ENCODE peak calls at places on chromosomes 5 and 9, in five cellular contexts. L is sigmoid colon; V is neuronal stem cell; N is ovary; X is CD8-positive, alpha-beta T cell. Y is an unnamed sample.

GRCh38 chr5:177434437-177434836 is 8.0 kb downstream of the GRK6 start:
- DNase-seq in L (no peak), N (no peak), X (peak; percentile 24), V (no peak), Y (no peak)

GRCh38 chr9:131624636-131625241 is 79.4 kb downstream of the PRRT1B start:
- DNase-seq in X (no peak), L (no peak), V (no peak), N (no peak), Y (no peak)

GRCh38 chr5:18744441-18744840 is 1110.2 kb downstream of the TAF11L14 start:
- DNase-seq in N (no peak), L (no peak), X (no peak), V (no peak), Y (no peak)

GRCh38 chr9:79362100-79363081 is 209.4 kb upstream of the TLE4 start:
- DNase-seq in N (no peak), X (no peak), V (no peak), L (no peak), Y (peak; percentile 11)

GRCh38 chr5:140725799-140726471 is 25.7 kb downstream of the ZMAT2 start:
- DNase-seq in V (peak; percentile 68), N (no peak), L (peak; percentile 67), X (peak; percentile 28), Y (peak; percentile 67)

GRCh38 chr5:166532821-166533220 is 1758.6 kb upstream of the WWC1 start:
- DNase-seq in L (no peak), N (no peak), V (no peak), X (no peak), Y (no peak)

GRCh38 chr5:1445313-1445894 is at the start of gene SLC6A3:
- DNase-seq in V (peak; percentile 67), N (peak; percentile 54), L (no peak), X (peak; percentile 27), Y (peak; percentile 37)

GRCh38 chr5:149328177-149328576 is 17.1 kb upstream of the GRPEL2 start:
- DNase-seq in N (no peak), L (no peak), X (no peak), V (no peak), Y (no peak)

GRCh38 chr9:137583347-137583746 is 4.6 kb upstream of the DPH7 start:
- DNase-seq in V (no peak), N (no peak), X (no peak), L (no peak), Y (no peak)

GRCh38 chr5:136615251-136615650 is 249.9 kb upstream of the TRPC7 start:
- DNase-seq in V (no peak), L (no peak), X (no peak), N (no peak), Y (no peak)

GRCh38 chr9:115132648-115133047 is 14.7 kb upstream of the TNC start:
- DNase-seq in X (no peak), N (no peak), L (peak; percentile 72), V (no peak), Y (no peak)

GRCh38 chr5:135059000-135059923 is 25.2 kb upstream of the PITX1 start:
- DNase-seq in V (no peak), L (no peak), X (no peak), N (no peak), Y (no peak)

GRCh38 chr5:158170534-158170933 is 311.6 kb upstream of the CLINT1 start:
- DNase-seq in V (no peak), X (no peak), N (no peak), L (no peak), Y (no peak)

GRCh38 chr5:120447706-120448239 is 16.3 kb upstream of the PRR16 start:
- DNase-seq in X (no peak), V (no peak), L (no peak), N (no peak), Y (no peak)

GRCh38 chr9:86135374-86135773 is 36.0 kb upstream of the GOLM1 start:
- DNase-seq in V (no peak), N (no peak), L (no peak), X (no peak), Y (no peak)

GRCh38 chr5:80284720-80285119 is 28.9 kb upstream of the SERINC5 start:
- DNase-seq in L (no peak), N (no peak), X (no peak), V (no peak), Y (no peak)

GRCh38 chr9:129079829-129080228 is 1.1 kb upstream of the DOLPP1 start:
- DNase-seq in L (no peak), X (no peak), N (no peak), V (no peak), Y (no peak)

GRCh38 chr9:32928912-32929311 is 72.5 kb downstream of the APTX start:
- DNase-seq in V (no peak), L (no peak), N (no peak), X (no peak), Y (no peak)

GRCh38 chr5:14472986-14473567 is 108.5 kb upstream of the OTULINL start:
- DNase-seq in L (no peak), N (no peak), V (peak; percentile 32), X (no peak), Y (no peak)

GRCh38 chr9:34084562-34084961 is 35.9 kb upstream of the UBAP2 start:
- DNase-seq in X (no peak), N (no peak), L (peak; percentile 85), V (no peak), Y (no peak)

GRCh38 chr5:107563957-107564544 is 106.7 kb downstream of the EFNA5 start:
- DNase-seq in V (no peak), X (no peak), N (no peak), L (no peak), Y (no peak)

GRCh38 chr5:80346055-80346454 is 26.3 kb downstream of the SPZ1 start:
- DNase-seq in N (no peak), X (peak; percentile 4), V (no peak), L (no peak), Y (peak; percentile 11)

GRCh38 chr5:18792145-18792544 is 1157.9 kb downstream of the TAF11L14 start:
- DNase-seq in L (no peak), N (no peak), X (no peak), V (no peak), Y (no peak)

GRCh38 chr5:172714491-172715420 is 56.2 kb downstream of the DUSP1 start:
- DNase-seq in X (peak; percentile 43), N (peak; percentile 72), L (peak; percentile 92), V (peak; percentile 51), Y (no peak)
- H3K4me3 ChIP-seq in X (no peak overlapping the region), N (no peak overlapping the region), L (no peak overlapping the region), V (no peak overlapping the region), Y (no peak overlapping the region)

DNA sequence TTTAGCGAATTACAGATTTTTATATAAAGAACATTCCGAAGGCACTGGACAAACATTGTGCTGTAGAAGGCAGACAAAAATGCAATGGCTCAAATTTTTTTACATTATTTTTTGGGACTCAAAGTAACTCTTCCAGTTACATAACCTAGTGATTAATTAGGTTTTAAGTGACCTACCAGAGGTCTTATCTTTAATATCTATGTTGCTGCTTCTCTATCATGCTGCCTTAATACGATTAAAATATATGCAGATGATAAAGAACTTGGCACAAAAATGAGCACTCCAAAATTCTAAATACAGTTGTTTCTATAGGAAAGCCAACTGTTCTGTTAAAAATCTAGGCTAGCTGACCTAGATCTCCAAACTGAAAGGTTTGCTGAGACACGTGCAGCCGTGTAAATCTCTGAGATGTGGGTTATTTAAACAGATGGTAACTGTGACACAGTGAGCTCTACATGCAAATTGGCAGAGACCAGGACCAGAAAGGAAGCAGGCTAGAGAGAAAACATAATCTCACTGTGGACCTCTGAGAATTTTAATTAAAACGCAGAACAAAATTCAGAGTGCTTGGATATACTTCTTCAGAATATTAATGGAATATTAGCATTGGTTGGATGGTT is 56.2 kb downstream of the CAMK4 start:
- DNase-seq in X (no peak), V (no peak), L (no peak), N (no peak), Y (no peak)
- H3K4me1 ChIP-seq in X (peaks cover 47% of the 10 kb centered on the region), V (no peaks in the 10 kb centered on the region), L (no peaks in the 10 kb centered on the region), N (no peaks in the 10 kb centered on the region), Y (no peaks in the 10 kb centered on the region)

DNA sequence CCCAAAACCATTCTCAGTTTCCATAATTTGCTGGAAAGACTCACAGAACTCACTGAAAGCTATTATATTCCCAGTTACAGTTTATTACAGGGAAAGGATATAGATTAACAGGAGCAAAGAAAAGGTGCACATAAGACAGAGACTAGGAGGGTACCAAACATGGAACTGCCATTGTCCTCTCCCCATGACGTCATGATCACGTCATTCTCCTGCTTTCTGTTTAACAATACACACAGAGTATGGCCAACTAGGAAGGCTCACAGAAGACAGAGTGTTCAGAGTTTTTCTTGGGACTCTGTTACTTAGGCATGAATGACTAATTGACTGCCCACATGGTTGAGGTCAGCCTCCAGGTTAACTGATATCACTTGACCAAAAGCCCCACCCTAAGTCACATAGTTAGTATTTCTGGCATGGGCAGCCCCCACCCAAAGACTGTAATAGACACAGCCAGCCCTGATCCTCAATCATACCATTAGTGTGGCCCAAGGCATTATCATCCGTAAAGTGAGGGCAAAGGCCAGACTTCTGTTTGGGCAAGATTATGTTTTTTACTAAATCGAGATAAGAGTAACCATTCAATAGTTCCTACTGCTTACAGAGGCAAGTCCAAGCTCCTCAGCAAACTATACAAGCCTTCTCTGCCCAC is 353.5 kb upstream of the POU5F2 start:
- DNase-seq in N (no peak), V (no peak), X (no peak), L (no peak), Y (no peak)
- H3K27ac ChIP-seq in N (no peak overlapping the region), V (no peak overlapping the region), X (no peak overlapping the region), L (no peak overlapping the region), Y (no peak overlapping the region)

GRCh38 chr5:53335115-53335514 is 145.3 kb upstream of the FST start:
- DNase-seq in X (no peak), N (no peak), V (no peak), L (no peak), Y (peak; percentile 5)

GRCh38 chr5:53337827-53338226 is 142.6 kb upstream of the FST start:
- DNase-seq in X (no peak), V (no peak), L (no peak), N (no peak), Y (no peak)

GRCh38 chr5:53331463-53331862 is 149.0 kb upstream of the FST start:
- DNase-seq in N (no peak), X (no peak), V (no peak), L (no peak), Y (no peak)

GRCh38 chr5:53333160-53333559 is 147.3 kb upstream of the FST start:
- DNase-seq in X (no peak), N (no peak), V (no peak), L (no peak), Y (no peak)

GRCh38 chr5:53334431-53334941 is 145.9 kb upstream of the FST start:
- DNase-seq in V (no peak), L (no peak), N (no peak), X (no peak), Y (no peak)
- H3K4me3 ChIP-seq in V (no peak overlapping the region), L (no peak overlapping the region), N (no peak overlapping the region), X (no peak overlapping the region), Y (no peak overlapping the region)

GRCh38 chr9:106981396-106982287 is 118.7 kb downstream of the ZNF462 start:
- DNase-seq in X (no peak), N (no peak), V (no peak), L (no peak), Y (no peak)
- H3K4me1 ChIP-seq in X (no peaks in the 10 kb centered on the region), N (no peaks in the 10 kb centered on the region), V (peaks cover 3% of the 10 kb centered on the region), L (no peaks in the 10 kb centered on the region), Y (no peaks in the 10 kb centered on the region)

DNA sequence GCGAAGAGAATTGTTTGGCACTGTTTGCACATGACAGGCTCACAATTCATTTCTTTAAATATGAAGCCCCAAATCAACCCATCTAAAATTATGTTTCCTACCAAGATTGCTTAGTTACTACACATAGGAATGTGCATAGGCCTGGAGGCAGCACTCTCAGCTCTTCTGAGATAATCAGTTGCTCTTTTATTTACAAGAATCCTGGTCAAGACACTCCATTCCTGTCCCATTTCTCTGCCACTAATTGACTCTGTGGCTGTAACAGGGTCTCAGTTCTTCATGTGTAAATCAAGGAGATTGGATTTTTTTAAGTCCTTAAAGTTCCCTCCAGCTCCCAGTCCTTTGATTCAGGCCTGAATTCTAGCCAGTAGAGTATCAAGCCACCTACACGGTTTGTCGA is 60.2 kb downstream of the BHMT start:
- DNase-seq in N (no peak), X (no peak), L (no peak), V (no peak), Y (no peak)
- H3K27ac ChIP-seq in N (no peak overlapping the region), X (no peak overlapping the region), L (peak overlapping the region; percentile 47), V (no peak overlapping the region), Y (no peak overlapping the region)

Y was measured in iPS DF 6.9.